ENCODE peak calls at places on chromosomes 12 and 14, in six cellular contexts. One of them, this sample, is unnamed.
A peak's percentile ranks its signal among the peaks of the same experiment; 100 is the strongest.

GRCh38 chr14:34303811-34304210 is 158.2 kb downstream of the SPTSSA start:
- DNase-seq in IMR-90: no peak
- DNase-seq in H1: no peak
- DNase-seq in mesendoderm: no peak
- DNase-seq in H9: no peak
- DNase-seq in neuronal stem cell: no peak
- DNase-seq in this sample: no peak

GRCh38 chr14:104797112-104798044 is 1.8 kb upstream of the AKT1 start:
- DNase-seq in mesendoderm: peak; percentile 63
- DNase-seq in neuronal stem cell: no peak
- DNase-seq in IMR-90: no peak
- DNase-seq in H9: no peak
- DNase-seq in H1: no peak
- DNase-seq in this sample: peak; percentile 60

GRCh38 chr12:62637679-62638078 is 171.1 kb downstream of the MON2 start:
- DNase-seq in H9: peak; percentile 54
- DNase-seq in H1: no peak
- DNase-seq in IMR-90: no peak
- DNase-seq in mesendoderm: no peak
- DNase-seq in neuronal stem cell: no peak
- DNase-seq in this sample: no peak

GRCh38 chr14:55245657-55246268 is 25.5 kb upstream of the FBXO34 start:
- DNase-seq in neuronal stem cell: no peak
- DNase-seq in H1: no peak
- DNase-seq in IMR-90: peak; percentile 42
- DNase-seq in H9: no peak
- DNase-seq in mesendoderm: peak; percentile 43
- DNase-seq in this sample: peak; percentile 31

GRCh38 chr14:48350971-48351370 is 675.6 kb upstream of the MDGA2 start:
- DNase-seq in neuronal stem cell: no peak
- DNase-seq in H1: no peak
- DNase-seq in mesendoderm: peak; percentile 70
- DNase-seq in H9: no peak
- DNase-seq in IMR-90: peak; percentile 66
- DNase-seq in this sample: peak; percentile 45

GRCh38 chr14:39492267-39492666 is 60.0 kb upstream of the FBXO33 start:
- DNase-seq in neuronal stem cell: no peak
- DNase-seq in mesendoderm: peak; percentile 63
- DNase-seq in H9: no peak
- DNase-seq in IMR-90: peak; percentile 91
- DNase-seq in H1: no peak
- DNase-seq in this sample: peak; percentile 74

GRCh38 chr12:39779768-39780340 is 160.3 kb upstream of the ABCD2 start:
- DNase-seq in mesendoderm: no peak
- DNase-seq in neuronal stem cell: no peak
- DNase-seq in H9: no peak
- DNase-seq in IMR-90: no peak
- DNase-seq in H1: no peak
- DNase-seq in this sample: no peak

GRCh38 chr12:66063976-66064375 is 66.6 kb downstream of the LLPH start:
- DNase-seq in H9: no peak
- DNase-seq in H1: no peak
- DNase-seq in mesendoderm: no peak
- DNase-seq in IMR-90: no peak
- DNase-seq in neuronal stem cell: no peak
- DNase-seq in this sample: no peak

GRCh38 chr12:88544991-88545684 is 35.1 kb downstream of the KITLG start:
- DNase-seq in neuronal stem cell: no peak
- DNase-seq in IMR-90: peak; percentile 67
- DNase-seq in mesendoderm: no peak
- DNase-seq in H1: no peak
- DNase-seq in H9: no peak
- DNase-seq in this sample: peak; percentile 45

GRCh38 chr12:56947633-56948535 is 9.5 kb downstream of the RDH16 start:
- DNase-seq in H1: no peak
- DNase-seq in neuronal stem cell: no peak
- DNase-seq in H9: no peak
- DNase-seq in mesendoderm: peak; percentile 39
- DNase-seq in IMR-90: no peak
- DNase-seq in this sample: no peak

GRCh38 chr12:66668311-66668710 is 10.6 kb downstream of the GRIP1 start:
- DNase-seq in IMR-90: no peak
- DNase-seq in neuronal stem cell: no peak
- DNase-seq in H1: no peak
- DNase-seq in H9: no peak
- DNase-seq in mesendoderm: peak; percentile 39
- DNase-seq in this sample: no peak

GRCh38 chr14:94328196-94328595 is 5.1 kb upstream of the SERPINA6 start:
- DNase-seq in mesendoderm: no peak
- DNase-seq in neuronal stem cell: no peak
- DNase-seq in IMR-90: no peak
- DNase-seq in H1: no peak
- DNase-seq in H9: no peak
- DNase-seq in this sample: no peak

GRCh38 chr12:124738636-124739467 is 124.8 kb downstream of the SCARB1 start:
- DNase-seq in mesendoderm: no peak
- DNase-seq in H1: no peak
- DNase-seq in IMR-90: peak; percentile 82
- DNase-seq in neuronal stem cell: peak; percentile 61
- DNase-seq in H9: no peak
- DNase-seq in this sample: peak; percentile 59

GRCh38 chr12:4027412-4027811 is 154.2 kb upstream of the PARP11 start:
- DNase-seq in mesendoderm: no peak
- DNase-seq in IMR-90: peak; percentile 7
- DNase-seq in H9: no peak
- DNase-seq in neuronal stem cell: no peak
- DNase-seq in H1: no peak
- DNase-seq in this sample: peak; percentile 38

GRCh38 chr12:19885092-19885813 is 446.0 kb downstream of the AEBP2 start:
- DNase-seq in H9: no peak
- DNase-seq in IMR-90: peak; percentile 54
- DNase-seq in mesendoderm: no peak
- DNase-seq in H1: no peak
- DNase-seq in neuronal stem cell: no peak
- DNase-seq in this sample: no peak

GRCh38 chr14:32934891-32935633 is 3.6 kb upstream of the NPAS3 start:
- DNase-seq in H1: no peak
- DNase-seq in H9: peak; percentile 49
- DNase-seq in IMR-90: no peak
- DNase-seq in mesendoderm: peak; percentile 50
- DNase-seq in neuronal stem cell: no peak
- DNase-seq in this sample: peak; percentile 43

GRCh38 chr12:53726946-53727309 is 324 bp downstream of the CALCOCO1 start:
- DNase-seq in mesendoderm: no peak
- DNase-seq in IMR-90: peak; percentile 34
- DNase-seq in H1: no peak
- DNase-seq in neuronal stem cell: no peak
- DNase-seq in H9: no peak
- DNase-seq in this sample: peak; percentile 48

GRCh38 chr12:82857911-82858533 is 171.3 kb downstream of the TMTC2 start:
- DNase-seq in IMR-90: no peak
- DNase-seq in H1: no peak
- DNase-seq in mesendoderm: peak; percentile 48
- DNase-seq in H9: peak; percentile 41
- DNase-seq in neuronal stem cell: no peak
- DNase-seq in this sample: no peak

GRCh38 chr14:34711169-34711568 is 3.2 kb downstream of the CFL2 start:
- DNase-seq in H1: no peak
- DNase-seq in neuronal stem cell: no peak
- DNase-seq in H9: no peak
- DNase-seq in IMR-90: peak; percentile 94
- DNase-seq in mesendoderm: no peak
- DNase-seq in this sample: peak; percentile 91

GRCh38 chr12:125256537-125256936 is 191.3 kb downstream of the AACS start:
- DNase-seq in H9: no peak
- DNase-seq in neuronal stem cell: no peak
- DNase-seq in IMR-90: no peak
- DNase-seq in H1: no peak
- DNase-seq in mesendoderm: no peak
- DNase-seq in this sample: no peak

GRCh38 chr14:70567791-70568190 is 32.7 kb downstream of the MED6 start:
- DNase-seq in H9: peak; percentile 68
- DNase-seq in neuronal stem cell: no peak
- DNase-seq in IMR-90: peak; percentile 39
- DNase-seq in mesendoderm: peak; percentile 83
- DNase-seq in H1: peak; percentile 7
- DNase-seq in this sample: peak; percentile 46

GRCh38 chr14:100592461-100592871 is 5.2 kb upstream of the BEGAIN start:
- DNase-seq in IMR-90: no peak
- DNase-seq in H9: no peak
- DNase-seq in mesendoderm: no peak
- DNase-seq in H1: no peak
- DNase-seq in neuronal stem cell: no peak
- DNase-seq in this sample: no peak

GRCh38 chr12:48121522-48121921 is 2.4 kb downstream of the PFKM start:
- DNase-seq in neuronal stem cell: peak; percentile 85
- DNase-seq in IMR-90: no peak
- DNase-seq in H9: no peak
- DNase-seq in H1: no peak
- DNase-seq in mesendoderm: no peak
- DNase-seq in this sample: no peak

GRCh38 chr12:15662303-15662980 is 126.7 kb downstream of the EPS8 start:
- DNase-seq in H1: no peak
- DNase-seq in H9: no peak
- DNase-seq in mesendoderm: no peak
- DNase-seq in IMR-90: peak; percentile 96
- DNase-seq in neuronal stem cell: no peak
- DNase-seq in this sample: peak; percentile 90

GRCh38 chr12:24705741-24706358 is 243.1 kb downstream of the BCAT1 start:
- DNase-seq in mesendoderm: no peak
- DNase-seq in neuronal stem cell: no peak
- DNase-seq in IMR-90: peak; percentile 29
- DNase-seq in H1: no peak
- DNase-seq in H9: no peak
- DNase-seq in this sample: no peak

GRCh38 chr14:68969278-68969677 is 9.8 kb downstream of the ACTN1 start:
- DNase-seq in H9: no peak
- DNase-seq in H1: no peak
- DNase-seq in neuronal stem cell: no peak
- DNase-seq in mesendoderm: no peak
- DNase-seq in IMR-90: no peak
- DNase-seq in this sample: no peak

GRCh38 chr14:68968051-68968450 is 11.1 kb downstream of the ACTN1 start:
- DNase-seq in H9: no peak
- DNase-seq in mesendoderm: no peak
- DNase-seq in IMR-90: no peak
- DNase-seq in H1: no peak
- DNase-seq in neuronal stem cell: no peak
- DNase-seq in this sample: no peak

GRCh38 chr14:68966872-68967301 is 12.2 kb downstream of the ACTN1 start:
- DNase-seq in neuronal stem cell: no peak
- DNase-seq in H9: no peak
- DNase-seq in H1: no peak
- DNase-seq in mesendoderm: no peak
- DNase-seq in IMR-90: no peak
- DNase-seq in this sample: no peak

GRCh38 chr14:68968721-68969120 is 10.4 kb downstream of the ACTN1 start:
- DNase-seq in IMR-90: no peak
- DNase-seq in H1: no peak
- DNase-seq in neuronal stem cell: no peak
- DNase-seq in H9: no peak
- DNase-seq in mesendoderm: no peak
- DNase-seq in this sample: no peak

DNA sequence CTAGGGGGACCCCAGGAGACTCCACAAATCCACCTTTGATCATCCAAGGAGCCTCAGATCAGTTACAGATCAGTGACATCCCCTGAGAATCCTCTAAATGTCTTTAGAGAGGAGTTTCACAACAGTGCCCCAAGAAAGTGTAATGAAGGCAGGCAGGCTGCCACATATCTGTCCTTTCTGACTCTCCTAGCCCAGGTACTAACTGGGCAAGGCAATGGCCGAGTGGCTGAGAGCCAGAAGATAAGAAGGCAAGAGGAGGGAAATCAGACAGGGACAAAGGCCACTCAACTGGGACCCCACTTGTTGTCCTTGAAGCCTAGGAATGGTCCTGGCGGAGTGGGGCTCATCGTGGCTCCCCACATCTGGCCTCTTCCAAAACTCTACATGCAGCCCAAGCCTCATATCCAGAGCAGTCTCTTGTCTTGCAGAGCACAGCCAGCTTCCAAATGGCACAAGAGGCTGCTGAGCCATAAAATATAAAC is 11.6 kb downstream of the ACTN1 start:
- DNase-seq in H1: no peak
- DNase-seq in H9: no peak
- DNase-seq in neuronal stem cell: no peak
- DNase-seq in IMR-90: no peak
- DNase-seq in mesendoderm: no peak
- DNase-seq in this sample: peak; percentile 0
- H3K23ac ChIP-seq in H1: no peak overlapping the region
- H3K23ac ChIP-seq in H9: no peak overlapping the region
- H3K23ac ChIP-seq in neuronal stem cell: no peak overlapping the region
- H3K23ac ChIP-seq in IMR-90: peak overlapping the region; percentile 43
- H3K23ac ChIP-seq in mesendoderm: no peak overlapping the region
- H3K23ac ChIP-seq in this sample: no peak overlapping the region

GRCh38 chr12:65055874-65056273 is 65.2 kb downstream of the WIF1 start:
- DNase-seq in H1: peak; percentile 39
- DNase-seq in IMR-90: no peak
- DNase-seq in neuronal stem cell: no peak
- DNase-seq in mesendoderm: no peak
- DNase-seq in H9: peak; percentile 50
- DNase-seq in this sample: no peak
- H3K23ac ChIP-seq in H1: no peak overlapping the region
- H3K23ac ChIP-seq in IMR-90: no peak overlapping the region
- H3K23ac ChIP-seq in neuronal stem cell: no peak overlapping the region
- H3K23ac ChIP-seq in mesendoderm: no peak overlapping the region
- H3K23ac ChIP-seq in H9: no peak overlapping the region
- H3K23ac ChIP-seq in this sample: no peak overlapping the region

GRCh38 chr12:104347374-104348075 is 44.0 kb downstream of the EID3 start:
- DNase-seq in mesendoderm: no peak
- DNase-seq in H9: peak; percentile 17
- DNase-seq in IMR-90: peak; percentile 54
- DNase-seq in neuronal stem cell: no peak
- DNase-seq in H1: no peak
- DNase-seq in this sample: no peak
- H3K23ac ChIP-seq in mesendoderm: no peak overlapping the region
- H3K23ac ChIP-seq in H9: no peak overlapping the region
- H3K23ac ChIP-seq in IMR-90: no peak overlapping the region
- H3K23ac ChIP-seq in neuronal stem cell: no peak overlapping the region
- H3K23ac ChIP-seq in H1: no peak overlapping the region
- H3K23ac ChIP-seq in this sample: no peak overlapping the region

DNA sequence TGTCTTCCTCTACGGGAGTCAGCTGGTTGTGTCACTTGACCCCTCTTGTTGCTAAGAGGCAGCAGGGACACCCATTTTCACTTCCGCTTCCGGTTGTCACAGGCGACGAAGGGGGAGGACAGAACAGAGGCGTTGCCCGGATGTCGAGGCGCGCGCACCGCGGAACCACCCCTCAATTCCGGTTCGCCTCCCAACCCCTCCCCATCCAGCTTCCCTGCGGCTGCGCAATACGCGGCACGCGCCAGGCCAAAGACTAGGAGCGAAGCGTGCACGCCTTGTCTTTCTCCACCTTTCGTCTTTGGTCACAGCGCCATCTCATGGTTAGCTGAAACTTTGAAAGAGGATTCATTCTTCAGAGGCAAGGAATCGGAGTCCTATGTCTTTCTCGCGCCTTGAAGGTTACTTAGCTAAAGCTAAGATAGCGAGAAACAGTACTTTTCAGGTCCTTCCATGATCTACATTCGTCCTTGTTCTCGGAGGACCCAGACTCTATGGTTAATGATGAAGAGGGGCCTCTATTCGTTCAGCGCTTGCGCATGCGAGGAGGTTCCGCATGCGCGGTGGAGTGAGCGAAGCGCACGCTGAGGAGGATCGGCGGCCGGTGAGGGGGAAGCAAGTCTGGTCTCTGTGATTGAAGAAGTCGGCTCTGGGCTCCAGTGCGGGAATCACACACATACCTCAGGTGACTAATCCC is at the start of the genes ATP6V1D and EIF2S1:
- DNase-seq in IMR-90: peak; percentile 99
- DNase-seq in mesendoderm: peak; percentile 100
- DNase-seq in H1: peak; percentile 98
- DNase-seq in H9: peak; percentile 99
- DNase-seq in neuronal stem cell: peak; percentile 99
- DNase-seq in this sample: peak; percentile 100
- H3K23ac ChIP-seq in IMR-90: peak within 1 kb of the TSS; percentile 100
- H3K23ac ChIP-seq in mesendoderm: no peak within 1 kb of the TSS
- H3K23ac ChIP-seq in H1: no peak within 1 kb of the TSS
- H3K23ac ChIP-seq in H9: peak within 1 kb of the TSS; percentile 18
- H3K23ac ChIP-seq in neuronal stem cell: peak within 1 kb of the TSS; percentile 90
- H3K23ac ChIP-seq in this sample: no peak within 1 kb of the TSS

This sample was measured in mesenchymal stem cell.